ENCODE peak calls at places on chromosomes 3 and 15, in five cellular contexts. One of them, this sample, is unnamed.

GRCh38 chr3:164879201-164879600 is 199.1 kb downstream of the SI start:
- DNase-seq in HCT116: no peak
- DNase-seq in esophagus squamous epithelium: no peak
- DNase-seq in body of pancreas: no peak
- DNase-seq in suprapubic skin: no peak
- DNase-seq in this sample: no peak

GRCh38 chr3:174002543-174002942 is 605.0 kb downstream of the NLGN1 start:
- DNase-seq in HCT116: no peak
- DNase-seq in esophagus squamous epithelium: no peak
- DNase-seq in body of pancreas: no peak
- DNase-seq in suprapubic skin: no peak
- DNase-seq in this sample: no peak

GRCh38 chr3:153052096-153052460 is 109.9 kb upstream of the RAP2B start:
- DNase-seq in HCT116: peak
- DNase-seq in esophagus squamous epithelium: no peak
- DNase-seq in body of pancreas: no peak
- DNase-seq in suprapubic skin: no peak
- DNase-seq in this sample: peak

GRCh38 chr3:154334973-154335420 is 10.7 kb upstream of the DHX36 start:
- DNase-seq in HCT116: no peak
- DNase-seq in esophagus squamous epithelium: no peak
- DNase-seq in body of pancreas: no peak
- DNase-seq in suprapubic skin: no peak
- DNase-seq in this sample: no peak

GRCh38 chr15:28932361-28932760 is 46.6 kb downstream of the APBA2 start:
- DNase-seq in HCT116: no peak
- DNase-seq in esophagus squamous epithelium: no peak
- DNase-seq in body of pancreas: no peak
- DNase-seq in suprapubic skin: no peak
- DNase-seq in this sample: no peak

GRCh38 chr3:80192871-80193270 is 425.1 kb upstream of the ROBO1 start:
- DNase-seq in HCT116: no peak
- DNase-seq in esophagus squamous epithelium: no peak
- DNase-seq in body of pancreas: no peak
- DNase-seq in suprapubic skin: no peak
- DNase-seq in this sample: no peak

GRCh38 chr3:183774631-183775030 is 50.7 kb downstream of the MAP6D1 start:
- DNase-seq in HCT116: no peak
- DNase-seq in esophagus squamous epithelium: no peak
- DNase-seq in body of pancreas: no peak
- DNase-seq in suprapubic skin: no peak
- DNase-seq in this sample: no peak

GRCh38 chr3:127041933-127042332 is 59.0 kb downstream of the PLXNA1 start:
- DNase-seq in HCT116: no peak
- DNase-seq in esophagus squamous epithelium: no peak
- DNase-seq in body of pancreas: no peak
- DNase-seq in suprapubic skin: no peak
- DNase-seq in this sample: no peak

GRCh38 chr15:67132276-67132675 is 66.9 kb downstream of the SMAD3 start:
- DNase-seq in HCT116: no peak
- DNase-seq in esophagus squamous epithelium: no peak
- DNase-seq in body of pancreas: no peak
- DNase-seq in suprapubic skin: no peak
- DNase-seq in this sample: no peak

GRCh38 chr3:183526838-183527420 is 28.6 kb downstream of the KLHL6 start:
- DNase-seq in HCT116: no peak
- DNase-seq in esophagus squamous epithelium: no peak
- DNase-seq in body of pancreas: no peak
- DNase-seq in suprapubic skin: no peak
- DNase-seq in this sample: no peak

GRCh38 chr3:61537366-61537765 is 24.0 kb upstream of the PTPRG start:
- DNase-seq in HCT116: no peak
- DNase-seq in esophagus squamous epithelium: no peak
- DNase-seq in body of pancreas: no peak
- DNase-seq in suprapubic skin: no peak
- DNase-seq in this sample: no peak

GRCh38 chr3:124044961-124045360 is 53.0 kb upstream of the ROPN1 start:
- DNase-seq in HCT116: no peak
- DNase-seq in esophagus squamous epithelium: no peak
- DNase-seq in body of pancreas: no peak
- DNase-seq in suprapubic skin: no peak
- DNase-seq in this sample: no peak

GRCh38 chr15:90327313-90327712 is 24.8 kb upstream of the ZNF774 start:
- DNase-seq in HCT116: no peak
- DNase-seq in esophagus squamous epithelium: no peak
- DNase-seq in body of pancreas: no peak
- DNase-seq in suprapubic skin: peak
- DNase-seq in this sample: no peak

GRCh38 chr3:32438596-32439344 is 47.1 kb downstream of the CMTM7 start:
- DNase-seq in HCT116: no peak
- DNase-seq in esophagus squamous epithelium: no peak
- DNase-seq in body of pancreas: no peak
- DNase-seq in suprapubic skin: no peak
- DNase-seq in this sample: peak

GRCh38 chr3:139559541-139559940 is 20.0 kb upstream of the RBP1 start:
- DNase-seq in HCT116: no peak
- DNase-seq in esophagus squamous epithelium: no peak
- DNase-seq in body of pancreas: no peak
- DNase-seq in suprapubic skin: no peak
- DNase-seq in this sample: peak

GRCh38 chr3:71299160-71299559 is 284.4 kb downstream of the FOXP1 start:
- DNase-seq in HCT116: no peak
- DNase-seq in esophagus squamous epithelium: no peak
- DNase-seq in body of pancreas: no peak
- DNase-seq in suprapubic skin: no peak
- DNase-seq in this sample: no peak

GRCh38 chr3:49802719-49803463 is at the start of gene INKA1:
- DNase-seq in HCT116: peak
- DNase-seq in esophagus squamous epithelium: peak
- DNase-seq in body of pancreas: peak
- DNase-seq in suprapubic skin: peak
- DNase-seq in this sample: peak
- TF ChIP-seq POLR2A in HCT116: peak
- TF ChIP-seq POLR2A in esophagus squamous epithelium: no peak
- TF ChIP-seq POLR2A in body of pancreas: peak
- TF ChIP-seq POLR2A in suprapubic skin: no peak
- TF ChIP-seq POLR2A in this sample: peak

GRCh38 chr15:33066584-33066983 is 127.9 kb downstream of the FMN1 start:
- DNase-seq in HCT116: no peak
- DNase-seq in esophagus squamous epithelium: no peak
- DNase-seq in body of pancreas: no peak
- DNase-seq in suprapubic skin: no peak
- DNase-seq in this sample: no peak
- H3K4me3 ChIP-seq in HCT116: no peak
- H3K4me3 ChIP-seq in esophagus squamous epithelium: peak
- H3K4me3 ChIP-seq in body of pancreas: no peak
- H3K4me3 ChIP-seq in suprapubic skin: peak
- H3K4me3 ChIP-seq in this sample: no peak

GRCh38 chr15:64096486-64097431 is 977 bp downstream of the SNX1 start:
- DNase-seq in HCT116: no peak
- DNase-seq in esophagus squamous epithelium: no peak
- DNase-seq in body of pancreas: no peak
- DNase-seq in suprapubic skin: no peak
- DNase-seq in this sample: no peak

GRCh38 chr15:64095431-64095794 is 369 bp upstream of the SNX1 start:
- DNase-seq in HCT116: no peak
- DNase-seq in esophagus squamous epithelium: no peak
- DNase-seq in body of pancreas: no peak
- DNase-seq in suprapubic skin: no peak
- DNase-seq in this sample: no peak

GRCh38 chr15:64093627-64094417 is at the start of gene CIAO2A:
- DNase-seq in HCT116: peak
- DNase-seq in esophagus squamous epithelium: peak
- DNase-seq in body of pancreas: peak
- DNase-seq in suprapubic skin: peak
- DNase-seq in this sample: peak

GRCh38 chr15:64092864-64093626 is 593 bp downstream of the CIAO2A start:
- DNase-seq in HCT116: no peak
- DNase-seq in esophagus squamous epithelium: no peak
- DNase-seq in body of pancreas: peak
- DNase-seq in suprapubic skin: no peak
- DNase-seq in this sample: no peak

DNA sequence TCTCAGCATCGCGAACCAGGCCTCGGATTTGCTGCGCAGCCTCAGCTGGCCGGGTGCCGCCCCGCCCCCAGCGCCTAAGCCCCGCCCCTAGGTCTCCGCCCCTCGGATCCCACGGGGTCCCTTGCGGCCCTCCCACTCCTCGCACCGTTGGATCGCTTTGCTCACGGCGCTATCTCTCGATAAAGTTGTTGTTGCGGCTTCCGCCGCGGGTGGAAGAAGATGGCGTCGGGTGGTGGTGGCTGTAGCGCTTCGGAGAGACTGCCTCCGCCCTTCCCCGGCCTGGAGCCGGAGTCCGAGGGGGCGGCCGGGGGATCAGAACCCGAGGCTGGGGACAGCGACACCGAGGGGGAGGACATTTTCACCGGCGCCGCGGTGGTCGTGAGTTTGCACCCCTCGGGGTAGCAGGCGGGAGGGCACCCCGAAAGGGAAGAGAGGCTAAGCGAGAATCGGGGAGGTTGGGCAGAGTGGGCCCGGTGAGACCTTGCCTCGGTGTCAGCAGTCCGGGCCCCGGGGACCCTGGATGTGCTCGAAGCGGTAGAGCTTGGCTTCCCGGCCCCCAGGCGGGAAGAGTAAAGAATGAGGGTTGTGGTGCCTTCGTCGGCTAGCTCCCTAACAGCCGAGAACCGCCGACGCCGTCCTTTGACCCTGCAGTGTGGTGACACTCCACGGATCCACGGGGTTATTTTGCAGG is at the start of gene SNX1:
- DNase-seq in HCT116: peak
- DNase-seq in esophagus squamous epithelium: peak
- DNase-seq in body of pancreas: peak
- DNase-seq in suprapubic skin: peak
- DNase-seq in this sample: peak
- TF ChIP-seq POLR2A in HCT116: peak
- TF ChIP-seq POLR2A in esophagus squamous epithelium: no peak
- TF ChIP-seq POLR2A in body of pancreas: peak
- TF ChIP-seq POLR2A in suprapubic skin: peak
- TF ChIP-seq POLR2A in this sample: peak

DNA sequence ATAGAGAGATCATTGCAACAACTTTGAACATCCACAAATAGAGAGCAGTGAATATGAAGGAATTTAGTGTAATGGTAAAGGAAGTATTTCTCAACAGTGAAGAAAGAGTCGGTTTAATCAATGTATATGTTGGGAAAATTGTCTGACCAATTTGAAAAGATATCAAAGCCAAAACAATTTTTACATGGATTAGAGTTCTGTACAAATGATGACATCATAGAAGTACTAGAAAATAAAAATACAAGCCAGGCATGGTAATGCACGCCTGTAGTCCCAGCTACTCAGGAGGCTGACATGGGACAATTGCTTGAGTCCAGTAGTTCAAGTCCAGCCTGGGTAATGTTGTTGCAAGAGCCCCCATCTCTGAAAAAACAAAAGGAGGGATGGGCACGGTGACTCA is 26.0 kb upstream of the TMEM42 start:
- DNase-seq in HCT116: no peak
- DNase-seq in esophagus squamous epithelium: no peak
- DNase-seq in body of pancreas: no peak
- DNase-seq in suprapubic skin: no peak
- DNase-seq in this sample: no peak
- H3K4me3 ChIP-seq in HCT116: no peak
- H3K4me3 ChIP-seq in esophagus squamous epithelium: no peak
- H3K4me3 ChIP-seq in body of pancreas: no peak
- H3K4me3 ChIP-seq in suprapubic skin: no peak
- H3K4me3 ChIP-seq in this sample: no peak

GRCh38 chr3:9878700-9879099 is 1.4 kb downstream of the CIDEC start:
- DNase-seq in HCT116: no peak
- DNase-seq in esophagus squamous epithelium: no peak
- DNase-seq in body of pancreas: no peak
- DNase-seq in suprapubic skin: no peak
- DNase-seq in this sample: no peak
- TF ChIP-seq POLR2A in HCT116: no peak
- TF ChIP-seq POLR2A in esophagus squamous epithelium: no peak
- TF ChIP-seq POLR2A in body of pancreas: no peak
- TF ChIP-seq POLR2A in suprapubic skin: no peak
- TF ChIP-seq POLR2A in this sample: no peak

DNA sequence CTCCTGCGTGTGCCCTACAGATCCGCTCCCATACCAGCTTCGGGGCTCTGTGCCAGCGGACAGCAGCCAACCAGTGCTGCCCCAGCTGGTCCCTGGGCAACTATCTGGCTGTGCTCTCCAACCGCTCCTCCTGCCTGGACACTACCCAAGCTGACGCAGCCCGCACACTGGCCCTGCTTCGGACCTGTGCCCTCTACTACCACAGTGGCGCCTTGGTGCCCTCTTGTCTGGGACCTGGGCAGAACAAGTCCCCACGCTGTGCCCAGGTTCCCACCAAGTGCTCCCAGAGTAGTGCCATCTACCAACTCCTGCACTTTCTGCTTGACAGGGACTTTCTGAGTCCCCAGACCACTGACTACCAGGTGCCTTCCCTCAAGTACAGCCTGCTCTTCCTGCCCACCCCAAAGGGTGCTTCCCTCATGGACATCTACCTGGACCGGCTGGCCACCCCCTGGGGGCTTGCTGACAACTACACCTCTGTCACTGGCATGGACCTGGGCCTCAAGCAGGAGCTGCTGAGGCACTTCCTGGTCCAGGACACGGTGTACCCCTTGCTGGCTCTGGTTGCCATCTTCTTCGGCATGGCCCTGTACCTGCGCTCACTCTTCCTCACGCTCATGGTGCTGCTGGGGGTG is 9.1 kb downstream of the DISP2 start:
- DNase-seq in HCT116: no peak
- DNase-seq in esophagus squamous epithelium: no peak
- DNase-seq in body of pancreas: peak
- DNase-seq in suprapubic skin: peak
- DNase-seq in this sample: no peak
- H3K4me3 ChIP-seq in HCT116: no peak
- H3K4me3 ChIP-seq in esophagus squamous epithelium: peak
- H3K4me3 ChIP-seq in body of pancreas: no peak
- H3K4me3 ChIP-seq in suprapubic skin: peak
- H3K4me3 ChIP-seq in this sample: peak